ENCODE peak calls at places on chromosomes 16 and 17, in five cellular contexts. One of them, this sample, is unnamed.

GRCh38 chr17:61291457-61292311 is 108.0 kb upstream of the TBX2 start:
- DNase-seq in stomach: no peak
- DNase-seq in heart right ventricle: no peak
- DNase-seq in pancreas: no peak
- DNase-seq in A549: no peak
- DNase-seq in this sample: no peak

GRCh38 chr17:79354173-79354820 is 256.6 kb downstream of the RBFOX3 start:
- DNase-seq in pancreas: no peak
- DNase-seq in heart right ventricle: no peak
- DNase-seq in stomach: no peak
- DNase-seq in A549: no peak
- DNase-seq in this sample: no peak

GRCh38 chr16:66703359-66704215 is 7.0 kb upstream of the CMTM4 start:
- DNase-seq in A549: no peak
- DNase-seq in stomach: no peak
- DNase-seq in heart right ventricle: no peak
- DNase-seq in pancreas: no peak
- DNase-seq in this sample: no peak

GRCh38 chr16:68257251-68257905 is 6.9 kb upstream of the SLC7A6 start:
- DNase-seq in pancreas: no peak
- DNase-seq in A549: no peak
- DNase-seq in heart right ventricle: no peak
- DNase-seq in stomach: no peak
- DNase-seq in this sample: no peak

GRCh38 chr17:55660171-55660886 is 62.3 kb downstream of the TMEM100 start:
- DNase-seq in A549: no peak
- DNase-seq in stomach: no peak
- DNase-seq in pancreas: no peak
- DNase-seq in heart right ventricle: no peak
- DNase-seq in this sample: no peak

GRCh38 chr17:66025551-66025950 is 166.4 kb downstream of the CEP112 start:
- DNase-seq in pancreas: no peak
- DNase-seq in stomach: no peak
- DNase-seq in A549: no peak
- DNase-seq in heart right ventricle: no peak
- DNase-seq in this sample: no peak

GRCh38 chr16:79698341-79698753 is 97.8 kb upstream of the MAF start:
- DNase-seq in A549: no peak
- DNase-seq in heart right ventricle: peak
- DNase-seq in stomach: no peak
- DNase-seq in pancreas: no peak
- DNase-seq in this sample: no peak

GRCh38 chr16:57889960-57890751 is 80.8 kb downstream of the CNGB1 start:
- DNase-seq in heart right ventricle: no peak
- DNase-seq in A549: no peak
- DNase-seq in stomach: no peak
- DNase-seq in pancreas: no peak
- DNase-seq in this sample: no peak

GRCh38 chr17:78168906-78169793 is 769 bp downstream of the SYNGR2 start:
- DNase-seq in heart right ventricle: peak
- DNase-seq in A549: peak
- DNase-seq in pancreas: peak
- DNase-seq in stomach: peak
- DNase-seq in this sample: peak

GRCh38 chr17:78315355-78316114 is 44.3 kb downstream of the SOCS3 start:
- DNase-seq in A549: peak
- DNase-seq in stomach: peak
- DNase-seq in pancreas: peak
- DNase-seq in heart right ventricle: peak
- DNase-seq in this sample: no peak

GRCh38 chr16:23248261-23249194 is 53.6 kb upstream of the SCNN1B start:
- DNase-seq in A549: no peak
- DNase-seq in stomach: no peak
- DNase-seq in pancreas: no peak
- DNase-seq in heart right ventricle: no peak
- DNase-seq in this sample: no peak

GRCh38 chr16:4293822-4294457 is 21.1 kb upstream of the TFAP4 start:
- DNase-seq in heart right ventricle: peak
- DNase-seq in pancreas: peak
- DNase-seq in stomach: peak
- DNase-seq in A549: peak
- DNase-seq in this sample: no peak

DNA sequence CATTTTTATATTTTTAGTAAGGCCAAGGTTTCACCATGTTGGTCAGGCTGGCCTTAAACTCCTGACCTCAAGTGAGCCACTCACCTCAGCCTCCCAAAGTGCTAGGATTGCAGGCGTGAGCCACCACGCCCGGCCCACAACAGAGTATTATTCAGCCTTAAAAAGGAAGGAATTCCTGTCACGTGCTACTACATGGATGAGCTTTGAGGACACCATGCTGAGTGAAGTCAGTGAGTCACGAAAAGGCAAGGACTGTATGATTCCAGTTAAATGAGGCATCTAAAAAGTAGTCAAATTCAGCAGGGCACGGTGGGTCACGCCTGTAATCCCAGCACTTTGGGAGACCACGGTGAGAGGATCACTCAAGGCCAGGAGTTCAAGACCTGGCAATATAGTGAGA is 9.7 kb downstream of the CSF3 start:
- DNase-seq in pancreas: no peak
- DNase-seq in heart right ventricle: no peak
- DNase-seq in stomach: no peak
- DNase-seq in A549: no peak
- DNase-seq in this sample: no peak
- H3K27ac ChIP-seq in pancreas: no peak
- H3K27ac ChIP-seq in heart right ventricle: no peak
- H3K27ac ChIP-seq in stomach: no peak
- H3K27ac ChIP-seq in A549: no peak
- H3K27ac ChIP-seq in this sample: no peak

DNA sequence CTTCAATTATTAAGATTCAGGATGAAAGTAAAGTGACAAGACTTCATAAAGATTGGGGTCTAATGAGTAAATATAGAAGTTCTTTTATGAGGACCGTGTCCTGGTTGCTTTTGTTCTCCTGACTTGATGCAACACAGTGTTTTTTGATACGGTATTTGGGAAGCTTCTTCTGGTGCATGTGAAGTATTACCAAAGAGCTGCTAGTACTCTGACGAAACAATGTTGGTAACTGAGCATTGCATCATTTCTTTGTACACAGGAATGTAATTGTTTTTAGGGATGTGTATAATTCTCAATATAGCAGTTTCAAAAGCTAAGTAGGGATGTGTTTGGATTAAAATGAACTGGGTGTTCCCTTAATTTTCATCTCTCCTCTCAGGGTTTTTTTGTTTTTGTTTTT is 15.9 kb downstream of the KPNB1 start:
- DNase-seq in pancreas: no peak
- DNase-seq in heart right ventricle: no peak
- DNase-seq in stomach: no peak
- DNase-seq in A549: no peak
- DNase-seq in this sample: no peak
- H3K27ac ChIP-seq in pancreas: no peak
- H3K27ac ChIP-seq in heart right ventricle: no peak
- H3K27ac ChIP-seq in stomach: no peak
- H3K27ac ChIP-seq in A549: no peak
- H3K27ac ChIP-seq in this sample: no peak

GRCh38 chr16:401468-402348 is at the start of gene DECR2:
- DNase-seq in heart right ventricle: peak
- DNase-seq in stomach: peak
- DNase-seq in A549: peak
- DNase-seq in pancreas: peak
- DNase-seq in this sample: peak

GRCh38 chr16:405548-406506 is 4.1 kb downstream of the DECR2 start:
- DNase-seq in pancreas: no peak
- DNase-seq in A549: no peak
- DNase-seq in stomach: no peak
- DNase-seq in heart right ventricle: no peak
- DNase-seq in this sample: peak

GRCh38 chr16:400061-400540 is 1.6 kb upstream of the DECR2 start:
- DNase-seq in A549: peak
- DNase-seq in heart right ventricle: no peak
- DNase-seq in stomach: no peak
- DNase-seq in pancreas: no peak
- DNase-seq in this sample: no peak

GRCh38 chr16:407253-407652 is 5.6 kb downstream of the DECR2 start:
- DNase-seq in heart right ventricle: no peak
- DNase-seq in pancreas: no peak
- DNase-seq in A549: no peak
- DNase-seq in stomach: no peak
- DNase-seq in this sample: no peak

GRCh38 chr16:404971-405486 is 3.3 kb downstream of the DECR2 start:
- DNase-seq in heart right ventricle: no peak
- DNase-seq in stomach: no peak
- DNase-seq in A549: no peak
- DNase-seq in pancreas: no peak
- DNase-seq in this sample: no peak
- H3K27ac ChIP-seq in heart right ventricle: no peak
- H3K27ac ChIP-seq in stomach: no peak
- H3K27ac ChIP-seq in A549: no peak
- H3K27ac ChIP-seq in pancreas: no peak
- H3K27ac ChIP-seq in this sample: peak

DNA sequence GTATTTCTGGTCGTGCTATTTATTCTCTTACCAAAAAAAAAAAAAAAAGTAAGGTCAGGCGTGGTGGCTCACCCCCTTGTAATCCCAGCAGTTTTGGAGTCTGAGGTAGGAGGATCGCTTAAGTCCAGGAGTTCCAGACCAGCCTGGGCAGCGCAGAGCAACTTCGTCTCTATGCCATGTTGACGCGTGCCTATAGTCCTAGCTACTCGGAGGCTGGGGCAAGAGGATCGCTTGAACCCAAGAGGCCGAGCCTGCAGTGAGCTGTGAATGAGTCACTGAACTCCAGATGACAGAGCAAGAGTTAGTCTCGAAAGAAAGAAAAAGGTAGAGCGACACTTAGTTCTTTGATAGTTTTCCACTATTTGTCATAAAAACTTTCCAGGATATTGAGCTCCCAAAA is 1.4 kb upstream of the TENT4B start:
- DNase-seq in A549: no peak
- DNase-seq in pancreas: no peak
- DNase-seq in heart right ventricle: peak
- DNase-seq in stomach: no peak
- DNase-seq in this sample: no peak
- H3K27ac ChIP-seq in A549: peak
- H3K27ac ChIP-seq in pancreas: no peak
- H3K27ac ChIP-seq in heart right ventricle: peak
- H3K27ac ChIP-seq in stomach: peak
- H3K27ac ChIP-seq in this sample: peak

DNA sequence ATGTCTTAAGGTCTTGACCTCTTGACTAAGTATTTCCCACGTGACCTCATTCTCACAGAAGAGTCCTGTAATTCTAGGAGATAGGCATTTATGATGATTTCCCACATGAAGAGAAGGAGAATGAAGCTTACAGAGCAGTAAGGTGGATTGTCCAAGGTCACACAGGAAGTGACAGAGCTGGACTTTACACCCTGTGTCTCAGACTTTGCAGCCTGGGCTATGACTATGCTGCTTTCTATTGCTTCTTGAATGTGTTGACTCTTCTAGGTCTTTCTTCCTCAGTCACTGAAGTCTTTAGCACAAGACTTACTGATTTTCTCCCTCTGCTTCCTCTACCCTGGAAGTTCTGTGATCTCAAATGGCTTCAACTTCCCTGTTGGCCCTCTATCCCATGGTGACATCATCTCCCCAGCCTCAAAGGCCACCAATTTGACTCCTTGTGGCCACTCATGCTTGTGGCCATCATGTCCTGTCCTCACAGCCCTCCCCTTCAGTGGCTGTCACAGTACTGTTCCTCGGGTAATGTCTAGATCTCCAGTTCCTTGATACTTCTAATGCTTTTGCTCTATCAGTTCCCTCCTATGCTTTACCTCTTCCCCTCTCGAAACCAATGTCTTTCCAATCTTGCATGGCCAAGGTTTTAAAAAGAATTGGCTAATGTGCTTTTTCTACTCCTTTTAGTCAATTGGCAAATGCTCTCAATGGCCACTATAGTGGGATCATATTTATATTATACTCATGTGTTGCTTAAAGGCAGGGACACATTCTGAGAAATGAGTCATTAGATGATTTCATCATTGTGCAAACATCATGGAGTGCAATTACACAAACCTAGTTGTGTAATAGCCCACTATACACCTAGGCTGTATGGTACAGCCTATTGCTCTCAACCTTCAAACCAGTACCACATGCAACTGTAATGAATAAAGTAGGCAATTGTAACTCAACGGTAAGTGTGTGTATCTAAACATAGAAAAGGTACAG is 181.1 kb downstream of the HS3ST3A1 start:
- DNase-seq in pancreas: no peak
- DNase-seq in stomach: no peak
- DNase-seq in heart right ventricle: no peak
- DNase-seq in A549: peak
- DNase-seq in this sample: no peak
- H3K27ac ChIP-seq in pancreas: no peak
- H3K27ac ChIP-seq in stomach: no peak
- H3K27ac ChIP-seq in heart right ventricle: no peak
- H3K27ac ChIP-seq in A549: peak
- H3K27ac ChIP-seq in this sample: peak

DNA sequence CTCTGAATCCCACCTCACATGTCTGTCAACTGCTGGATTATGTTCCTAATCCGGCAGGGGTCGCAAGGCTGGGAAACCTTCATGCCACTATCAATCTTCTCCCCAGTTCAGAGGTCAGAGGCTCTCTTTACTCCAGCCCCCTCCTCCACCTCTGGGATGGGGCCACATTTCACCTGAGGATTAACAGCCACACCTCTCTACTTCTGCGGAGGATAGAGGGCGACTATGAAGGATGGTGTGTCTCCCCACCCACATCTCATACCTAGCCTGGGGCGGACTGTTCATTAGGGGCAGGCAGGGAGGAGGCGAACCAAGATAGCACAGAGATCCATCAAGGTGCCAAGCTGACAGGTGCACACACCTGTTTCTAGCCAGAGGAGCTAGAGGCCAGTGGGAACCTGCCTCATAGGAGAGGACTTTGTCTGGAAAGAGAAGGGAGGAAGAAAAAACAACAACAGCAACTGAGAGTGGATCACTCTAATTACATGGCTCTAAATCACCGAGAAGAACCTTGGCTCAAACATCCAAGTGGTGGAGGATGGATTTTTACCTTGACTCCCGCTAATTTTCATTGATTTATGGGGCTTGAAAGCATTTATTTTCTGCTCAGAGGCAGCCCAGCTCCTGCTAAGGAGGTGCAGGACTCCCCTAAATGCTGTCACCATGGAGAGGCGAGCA is 41.9 kb upstream of the SKAP1 start:
- DNase-seq in A549: no peak
- DNase-seq in stomach: no peak
- DNase-seq in heart right ventricle: no peak
- DNase-seq in pancreas: no peak
- DNase-seq in this sample: no peak
- H3K27ac ChIP-seq in A549: no peak
- H3K27ac ChIP-seq in stomach: no peak
- H3K27ac ChIP-seq in heart right ventricle: no peak
- H3K27ac ChIP-seq in pancreas: no peak
- H3K27ac ChIP-seq in this sample: no peak

This sample was measured in right lobe of liver.